ENCODE peak calls at places on chromosomes 5 and 9, in nine cellular contexts. J is OCI-LY7, K is GM23248, G is neural progenitor cell, P is HCT116, S is GM23338, O is PC-3, H is SK-N-SH, N is hepatocyte. V is an unnamed sample.

GRCh38 chr5:19795218-19795617 is 192.8 kb downstream of the CDH18 start:
- DNase-seq in P (no peak), N (peak; percentile 32), S (peak; percentile 66), H (no peak), G (peak; percentile 29), K (peak; percentile 64), J (no peak), O (peak; percentile 62), V (no peak)

GRCh38 chr9:130987054-130987453 is 21.9 kb upstream of the LAMC3 start:
- DNase-seq in H (no peak), O (no peak), P (no peak), S (no peak), J (no peak), G (no peak), N (no peak), K (no peak), V (no peak)

GRCh38 chr9:15333376-15333881 is 26.4 kb upstream of the TTC39B start:
- DNase-seq in P (no peak), H (no peak), J (no peak), K (no peak), O (no peak), G (no peak), N (peak; percentile 58), S (no peak), V (no peak)

GRCh38 chr5:72106922-72107873 is at the start of gene MAP1B:
- DNase-seq in S (peak; percentile 98), O (peak; percentile 32), K (peak; percentile 73), J (no peak), H (peak; percentile 90), P (no peak), G (peak; percentile 98), N (peak; percentile 76), V (no peak)

GRCh38 chr5:103244398-103244797 is 14.2 kb upstream of the MACIR start:
- DNase-seq in J (no peak), S (no peak), H (no peak), O (no peak), N (no peak), K (no peak), P (no peak), G (no peak), V (no peak)

GRCh38 chr5:43121565-43122484 is 1.1 kb downstream of the ZNF131 start:
- DNase-seq in H (peak; percentile 49), K (peak; percentile 82), S (peak; percentile 65), P (no peak), N (peak; percentile 42), J (peak; percentile 35), G (no peak), O (peak; percentile 46), V (no peak)

GRCh38 chr9:95341262-95342011 is 23.9 kb upstream of the FANCC start:
- DNase-seq in H (no peak), O (peak; percentile 22), P (no peak), S (peak; percentile 43), K (peak; percentile 16), G (peak; percentile 27), J (no peak), N (no peak), V (no peak)

GRCh38 chr5:171681667-171682066 is 104.0 kb upstream of the SMIM23 start:
- DNase-seq in J (no peak), H (no peak), O (no peak), K (peak; percentile 60), G (no peak), N (no peak), P (no peak), S (no peak), V (no peak)

GRCh38 chr5:54785729-54786548 is 199.5 kb downstream of the ESM1 start:
- DNase-seq in N (peak; percentile 26), O (peak; percentile 2), K (peak; percentile 33), J (peak; percentile 28), P (no peak), S (no peak), G (no peak), H (peak; percentile 29), V (peak; percentile 71)
- TF ChIP-seq EZH2phosphoT487 in N (no peak), O (no peak), K (no peak), J (no peak), P (no peak), S (no peak), G (no peak), H (no peak), V (no peak)

GRCh38 chr5:1754531-1755220 is 45.0 kb downstream of the MRPL36 start:
- DNase-seq in P (no peak), J (no peak), G (no peak), K (no peak), O (no peak), S (no peak), N (no peak), H (no peak), V (no peak)
- TF ChIP-seq EZH2phosphoT487 in P (no peak), J (no peak), G (no peak), K (no peak), O (no peak), S (no peak), N (no peak), H (no peak), V (no peak)

GRCh38 chr9:74838351-74838750 is 49.4 kb downstream of the TRPM6 start:
- DNase-seq in P (no peak), G (no peak), K (peak; percentile 10), O (peak; percentile 4), S (no peak), J (no peak), N (no peak), H (no peak), V (no peak)
- TF ChIP-seq EZH2phosphoT487 in P (no peak), G (no peak), K (no peak), O (no peak), S (no peak), J (no peak), N (no peak), H (no peak), V (no peak)

GRCh38 chr5:9437741-9438240 is 108.1 kb downstream of the SEMA5A start:
- DNase-seq in K (peak; percentile 87), P (no peak), S (no peak), H (no peak), G (no peak), O (peak; percentile 81), J (no peak), N (no peak), V (no peak)
- TF ChIP-seq EZH2phosphoT487 in K (no peak), P (no peak), S (no peak), H (no peak), G (no peak), O (no peak), J (no peak), N (no peak), V (no peak)

GRCh38 chr5:107567901-107568671 is 102.7 kb downstream of the EFNA5 start:
- DNase-seq in J (peak; percentile 80), O (no peak), G (peak; percentile 44), P (no peak), N (no peak), H (no peak), K (no peak), S (no peak), V (no peak)

GRCh38 chr5:107576155-107576554 is 94.6 kb downstream of the EFNA5 start:
- DNase-seq in J (no peak), K (no peak), P (no peak), N (no peak), O (no peak), S (no peak), G (no peak), H (no peak), V (no peak)

GRCh38 chr5:107570805-107571531 is 99.8 kb downstream of the EFNA5 start:
- DNase-seq in K (no peak), J (peak; percentile 94), N (peak; percentile 49), G (peak; percentile 48), H (no peak), O (no peak), S (peak; percentile 55), P (no peak), V (peak; percentile 78)

GRCh38 chr5:107572800-107573368 is 97.9 kb downstream of the EFNA5 start:
- DNase-seq in S (no peak), K (no peak), N (no peak), G (peak; percentile 50), O (no peak), J (no peak), H (no peak), P (no peak), V (no peak)

GRCh38 chr5:107571621-107572489 is 98.9 kb downstream of the EFNA5 start:
- DNase-seq in N (peak; percentile 95), K (peak; percentile 90), S (peak; percentile 97), J (peak; percentile 94), H (peak; percentile 75), O (peak; percentile 99), G (peak; percentile 97), P (peak; percentile 83), V (peak; percentile 86)
- TF ChIP-seq EZH2phosphoT487 in N (no peak), K (no peak), S (no peak), J (no peak), H (no peak), O (no peak), G (no peak), P (no peak), V (no peak)

V was measured in MM.1S.